ENCODE peak calls at places on chromosomes 11 and 22, in eight cellular contexts. E is spleen, J is transverse colon, S is neural progenitor cell, C is adrenal gland, T is MM.1S, O is psoas muscle, W is breast epithelium. R is an unnamed sample.

GRCh38 chr11:8693010-8693551 is 10.5 kb downstream of the RPL27A start:
- DNase-seq in E (no peak), J (no peak), S (no peak), C (no peak), T (no peak), O (no peak), W (no peak), R (no peak)

GRCh38 chr22:48573766-48574165 is 1253.9 kb downstream of the BRD1 start:
- DNase-seq in E (no peak), J (no peak), S (no peak), C (no peak), T (no peak), O (no peak), W (no peak), R (no peak)

GRCh38 chr11:129374993-129375721 is 491 bp upstream of the BARX2 start:
- DNase-seq in E (no peak), J (peak; percentile 71), S (no peak), C (no peak), T (peak; percentile 96), O (no peak), W (peak; percentile 83), R (peak; percentile 87)

GRCh38 chr11:15750535-15751297 is 605.6 kb downstream of the SOX6 start:
- DNase-seq in E (no peak), J (no peak), S (no peak), C (peak; percentile 69), T (no peak), O (no peak), W (no peak), R (no peak)

GRCh38 chr11:11728371-11728770 is 106.6 kb upstream of the GALNT18 start:
- DNase-seq in E (no peak), J (no peak), S (no peak), C (no peak), T (no peak), O (no peak), W (no peak), R (no peak)

GRCh38 chr11:12800032-12800671 is 125.9 kb downstream of the TEAD1 start:
- DNase-seq in E (no peak), J (peak; percentile 30), S (no peak), C (no peak), T (no peak), O (no peak), W (no peak), R (peak; percentile 33)

GRCh38 chr11:127013550-127013949 is 13.0 kb upstream of the KIRREL3 start:
- DNase-seq in E (no peak), J (no peak), S (no peak), C (no peak), T (no peak), O (no peak), W (no peak), R (no peak)

GRCh38 chr11:61774441-61774840 is 18.0 kb downstream of the TMEM258 start:
- DNase-seq in E (no peak), J (no peak), S (no peak), C (no peak), T (no peak), O (no peak), W (no peak), R (no peak)

GRCh38 chr22:31496735-31497146 is 405 bp downstream of the SFI1 start:
- DNase-seq in E (peak; percentile 92), J (peak; percentile 52), S (no peak), C (no peak), T (no peak), O (peak; percentile 59), W (no peak), R (no peak)

GRCh38 chr22:17336061-17336460 is 33.2 kb upstream of the CECR2 start:
- DNase-seq in E (no peak), J (no peak), S (no peak), C (no peak), T (no peak), O (no peak), W (no peak), R (no peak)

GRCh38 chr22:26406118-26406517 is 22.9 kb upstream of the ASPHD2 start:
- DNase-seq in E (no peak), J (no peak), S (no peak), C (no peak), T (no peak), O (no peak), W (no peak), R (no peak)

GRCh38 chr11:64742940-64743590 is 877 bp downstream of the RASGRP2 start:
- DNase-seq in E (peak; percentile 97), J (peak; percentile 80), S (peak; percentile 70), C (peak; percentile 81), T (peak; percentile 54), O (peak; percentile 93), W (no peak), R (peak; percentile 85)

GRCh38 chr11:35914824-35915223 is 29.0 kb upstream of the LDLRAD3 start:
- DNase-seq in E (no peak), J (no peak), S (no peak), C (no peak), T (no peak), O (no peak), W (no peak), R (no peak)

GRCh38 chr11:69144719-69145365 is 10.9 kb upstream of the SMIM38 start:
- DNase-seq in E (no peak), J (no peak), S (no peak), C (no peak), T (no peak), O (no peak), W (no peak), R (no peak)

GRCh38 chr11:120867531-120867930 is 156.4 kb upstream of the TBCEL start:
- DNase-seq in E (no peak), J (no peak), S (no peak), C (no peak), T (no peak), O (no peak), W (no peak), R (no peak)

GRCh38 chr22:22751043-22751603 is 106.7 kb downstream of the GGTLC2 start:
- DNase-seq in E (no peak), J (no peak), S (no peak), C (no peak), T (no peak), O (no peak), W (no peak), R (no peak)

GRCh38 chr22:31680764-31681624 is 19.0 kb upstream of the PISD start:
- DNase-seq in E (no peak), J (peak; percentile 38), S (no peak), C (peak; percentile 76), T (no peak), O (no peak), W (no peak), R (peak; percentile 59)

GRCh38 chr11:119989422-119989821 is 148.5 kb downstream of the TRIM29 start:
- DNase-seq in E (no peak), J (no peak), S (no peak), C (no peak), T (no peak), O (no peak), W (no peak), R (no peak)

GRCh38 chr11:36362902-36363301 is 66.8 kb downstream of the PRR5L start:
- DNase-seq in E (no peak), J (no peak), S (no peak), C (no peak), T (no peak), O (no peak), W (no peak), R (no peak)

GRCh38 chr22:35563211-35563610 is 22.6 kb downstream of the RASD2 start:
- DNase-seq in E (no peak), J (no peak), S (no peak), C (no peak), T (no peak), O (no peak), W (no peak), R (no peak)

GRCh38 chr11:96256604-96257003 is 86.4 kb downstream of the MAML2 start:
- DNase-seq in E (no peak), J (no peak), S (no peak), C (no peak), T (no peak), O (no peak), W (no peak), R (no peak)

GRCh38 chr11:96257036-96257435 is 86.0 kb downstream of the MAML2 start:
- DNase-seq in E (no peak), J (no peak), S (no peak), C (no peak), T (no peak), O (no peak), W (no peak), R (no peak)

GRCh38 chr11:96260067-96260511 is 82.9 kb downstream of the MAML2 start:
- DNase-seq in E (no peak), J (no peak), S (no peak), C (no peak), T (no peak), O (no peak), W (no peak), R (no peak)

GRCh38 chr11:96259053-96259837 is 83.8 kb downstream of the MAML2 start:
- DNase-seq in E (no peak), J (no peak), S (no peak), C (no peak), T (no peak), O (no peak), W (no peak), R (no peak)

GRCh38 chr11:96257972-96258951 is 84.7 kb downstream of the MAML2 start:
- DNase-seq in E (no peak), J (no peak), S (no peak), C (no peak), T (peak; percentile 78), O (no peak), W (no peak), R (no peak)
- H3K4me1 ChIP-seq in E (peaks cover 66% of the 10 kb centered on the region), J (peaks cover 17% of the 10 kb centered on the region), S (peaks cover 7% of the 10 kb centered on the region), C (peaks cover 21% of the 10 kb centered on the region), T (peaks cover 64% of the 10 kb centered on the region), O (peaks cover 15% of the 10 kb centered on the region), W (peaks cover 46% of the 10 kb centered on the region), R (peaks cover 50% of the 10 kb centered on the region)

GRCh38 chr11:125327494-125328130 is 163.1 kb downstream of the PKNOX2 start:
- DNase-seq in E (no peak), J (no peak), S (no peak), C (no peak), T (no peak), O (no peak), W (no peak), R (no peak)
- TF ChIP-seq CTCF in E (no peak), J (no peak), S (no peak), C (no peak), T (no peak), O (no peak), W (no peak), R (no peak)

GRCh38 chr22:44666207-44666585 is 35.8 kb upstream of the PRR5 start:
- DNase-seq in E (no peak), J (no peak), S (no peak), C (no peak), T (no peak), O (no peak), W (no peak), R (no peak)
- H3K4me1 ChIP-seq in E (peaks cover 32% of the 10 kb centered on the region), J (peaks cover 13% of the 10 kb centered on the region), S (peaks cover 5% of the 10 kb centered on the region), C (no peaks in the 10 kb centered on the region), T (no peaks in the 10 kb centered on the region), O (no peaks in the 10 kb centered on the region), W (no peaks in the 10 kb centered on the region), R (peaks cover 21% of the 10 kb centered on the region)

DNA sequence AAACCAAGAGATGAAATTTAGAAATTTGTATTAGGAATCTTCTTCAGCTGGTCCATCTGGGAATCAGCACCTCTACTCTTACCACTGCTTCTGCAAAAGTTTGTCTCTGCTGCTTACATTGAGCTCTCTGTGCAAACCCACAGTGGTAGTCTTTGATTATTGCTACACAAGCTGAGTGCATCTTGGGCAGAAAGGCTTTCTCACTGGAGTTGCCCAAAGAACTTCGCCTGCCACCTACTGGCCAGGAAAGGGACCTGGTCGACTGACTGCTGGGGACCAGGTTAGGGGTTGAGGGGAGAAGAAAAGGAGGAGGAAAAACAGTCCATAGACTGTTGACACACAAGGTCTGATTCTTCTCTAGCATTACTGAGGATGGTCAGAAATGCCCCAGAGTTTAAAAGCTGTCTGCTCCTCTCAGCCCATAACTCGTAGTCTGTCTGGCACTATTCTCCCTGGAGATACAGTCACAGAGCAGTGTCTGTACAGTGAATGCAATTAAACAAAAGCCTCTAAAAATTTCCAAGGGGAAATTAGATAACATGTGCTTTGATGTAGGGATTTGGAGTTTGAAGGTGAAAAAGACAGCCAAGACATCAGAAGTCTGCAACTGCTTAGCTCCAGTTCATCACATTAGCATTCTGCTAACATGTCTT is 215.0 kb upstream of the CTSC start:
- DNase-seq in E (peak; percentile 76), J (peak; percentile 42), S (peak; percentile 73), C (peak; percentile 61), T (peak; percentile 72), O (no peak), W (no peak), R (peak; percentile 61)
- TF ChIP-seq CTCF in E (peak; percentile 69), J (peak; percentile 23), S (peak; percentile 83), C (peak; percentile 34), T (peak; percentile 85), O (peak; percentile 52), W (peak; percentile 36), R (peak; percentile 39)